ENCODE peak calls at places on chromosomes 3 and 15, in eight cellular contexts. X is central memory CD4-positive, alpha-beta T cell; I is A549; U is SJSA1; S is activated CD8-positive, alpha-beta T cell treated with anti-CD3 and anti-CD28 coated beads for 36 hours; T is LoVo; K is cardiac fibroblast; L is activated CD8-positive, alpha-beta memory T cell treated with anti-CD3 and anti-CD28 coated beads, Interleukin-2, amount 50 U/mL, for 48 hours. M is an unnamed sample.

GRCh38 chr3:188165596-188165995 is 11.6 kb downstream of the LPP start:
- DNase-seq in L (no peak), K (no peak), S (peak), T (no peak), I (peak), X (no peak), U (no peak), M (no peak)

GRCh38 chr3:24195504-24196230 is 250.6 kb downstream of the NR1D2 start:
- DNase-seq in U (no peak), L (no peak), I (no peak), K (no peak), X (no peak), T (no peak), S (no peak), M (no peak)

GRCh38 chr3:127394984-127395662 is 107.3 kb upstream of the PRR20G start:
- DNase-seq in K (no peak), U (no peak), T (no peak), S (no peak), X (no peak), I (no peak), L (peak), M (no peak)

GRCh38 chr3:65828706-65829105 is 210.0 kb downstream of the MAGI1 start:
- DNase-seq in L (no peak), S (no peak), U (peak), K (peak), X (no peak), I (no peak), T (no peak), M (no peak)

GRCh38 chr3:104273046-104273649 is 1093.6 kb upstream of the ALCAM start:
- DNase-seq in I (peak), T (peak), U (peak), L (no peak), K (peak), S (no peak), X (no peak), M (peak)

GRCh38 chr3:113232367-113232766 is 21.0 kb downstream of the BOC start:
- DNase-seq in T (no peak), I (no peak), K (no peak), U (no peak), L (no peak), S (no peak), X (no peak), M (no peak)

GRCh38 chr15:88541709-88542341 is 4.7 kb downstream of the DET1 start:
- DNase-seq in X (no peak), K (no peak), I (no peak), L (no peak), U (no peak), S (no peak), T (no peak), M (no peak)

GRCh38 chr3:18144571-18144970 is 280.6 kb downstream of the SATB1 start:
- DNase-seq in S (no peak), U (no peak), L (no peak), K (no peak), I (no peak), X (no peak), T (no peak), M (no peak)

GRCh38 chr3:36373084-36373483 is 7.2 kb upstream of the STAC start:
- DNase-seq in K (peak), T (no peak), L (no peak), X (no peak), I (no peak), S (no peak), U (peak), M (no peak)

GRCh38 chr3:42527368-42527917 is 25.0 kb downstream of the VIPR1 start:
- DNase-seq in S (no peak), I (no peak), L (no peak), U (no peak), K (no peak), X (no peak), T (no peak), M (no peak)

GRCh38 chr15:38217181-38217580 is 35.5 kb upstream of the SPRED1 start:
- DNase-seq in S (no peak), L (no peak), U (peak), K (peak), I (peak), X (no peak), T (peak), M (peak)

GRCh38 chr3:146189519-146190173 is 28.7 kb upstream of the PLOD2 start:
- DNase-seq in U (peak), S (peak), L (peak), T (peak), I (peak), X (peak), K (peak), M (peak)

GRCh38 chr3:149011676-149012075 is 20.3 kb downstream of the GYG1 start:
- DNase-seq in L (no peak), S (no peak), K (no peak), U (no peak), X (no peak), T (no peak), I (no peak), M (no peak)

GRCh38 chr15:26870346-26870745 is 3.5 kb downstream of the GABRA5 start:
- DNase-seq in I (no peak), T (no peak), L (no peak), S (no peak), K (no peak), X (no peak), U (no peak), M (no peak)

GRCh38 chr3:10074666-10075065 is 33.4 kb downstream of the FANCD2OS start:
- DNase-seq in I (no peak), U (no peak), T (no peak), L (no peak), X (no peak), S (no peak), K (no peak), M (no peak)

GRCh38 chr15:73787621-73788020 is 34.5 kb upstream of the INSYN1 start:
- DNase-seq in T (no peak), L (no peak), S (no peak), I (no peak), X (no peak), U (no peak), K (no peak), M (no peak)

GRCh38 chr3:64945171-64945684 is 257.4 kb upstream of the ADAMTS9 start:
- DNase-seq in K (peak), I (no peak), S (no peak), U (no peak), L (no peak), X (no peak), T (no peak), M (no peak)

GRCh38 chr3:101266566-101266965 is 53.8 kb downstream of the IMPG2 start:
- DNase-seq in T (no peak), K (no peak), X (no peak), L (no peak), I (no peak), U (no peak), S (no peak), M (no peak)

GRCh38 chr3:172591876-172592771 is 68.9 kb upstream of the TNFSF10 start:
- DNase-seq in X (peak), S (peak), T (no peak), L (peak), K (no peak), I (no peak), U (peak), M (no peak)

GRCh38 chr3:72991522-72991921 is 5.1 kb upstream of the PPP4R2 start:
- DNase-seq in K (no peak), X (no peak), S (no peak), U (no peak), T (no peak), I (no peak), L (no peak), M (no peak)

GRCh38 chr3:194870394-194871110 is 184.9 kb downstream of the FAM43A start:
- DNase-seq in S (no peak), K (peak), X (no peak), I (peak), T (peak), L (no peak), U (no peak), M (peak)

GRCh38 chr15:64502537-64502936 is 42.2 kb downstream of the ZNF609 start:
- DNase-seq in T (no peak), X (no peak), L (no peak), U (no peak), I (no peak), K (no peak), S (no peak), M (no peak)

GRCh38 chr3:174208161-174208560 is 651.0 kb upstream of the NAALADL2 start:
- DNase-seq in X (no peak), L (no peak), T (no peak), I (no peak), S (no peak), K (no peak), U (no peak), M (no peak)

GRCh38 chr15:72141171-72142084 is 23.2 kb downstream of the SENP8 start:
- DNase-seq in X (no peak), T (peak), S (peak), U (no peak), K (no peak), L (no peak), I (no peak), M (no peak)

GRCh38 chr3:43870110-43870509 is 179.4 kb downstream of the ABHD5 start:
- DNase-seq in X (no peak), I (peak), K (peak), L (no peak), U (peak), T (peak), S (no peak), M (peak)

GRCh38 chr15:80945605-80946004 is 44.0 kb downstream of the MESD start:
- DNase-seq in L (no peak), U (no peak), I (no peak), K (peak), T (no peak), S (no peak), X (no peak), M (no peak)

GRCh38 chr3:690770-691169 is 402.1 kb upstream of the CNTN6 start:
- DNase-seq in K (no peak), S (no peak), U (no peak), L (no peak), I (no peak), T (no peak), X (no peak), M (no peak)